ENCODE peak calls at places on chromosomes 12 and 14, in six cellular contexts. E is right lobe of liver, R is esophagus squamous epithelium, A is IMR-90, S is adrenal gland, G is lung. B is an unnamed sample. For H3K27me3, the result is how much of the 10 kb centered on the place peaks cover.

GRCh38 chr12:32201096-32201495 is 94.4 kb downstream of the BICD1 start:
- DNase-seq in S (no peak), E (no peak), A (no peak), G (no peak), R (no peak), B (no peak)

GRCh38 chr12:4975574-4975973 is 65.9 kb downstream of the KCNA1 start:
- DNase-seq in A (no peak), S (no peak), E (no peak), G (no peak), R (no peak), B (no peak)

GRCh38 chr12:53543539-53543938 is 36.3 kb upstream of the NPFF start:
- DNase-seq in S (peak), A (peak), E (peak), R (no peak), G (peak), B (peak)

GRCh38 chr12:52753283-52753682 is 23.9 kb downstream of the KRT76 start:
- DNase-seq in R (no peak), S (no peak), G (no peak), A (no peak), E (no peak), B (no peak)

GRCh38 chr12:32504626-32505025 is 105.3 kb downstream of the FGD4 start:
- DNase-seq in R (no peak), S (no peak), A (peak), E (no peak), G (no peak), B (no peak)

GRCh38 chr12:113050808-113051207 is 5.7 kb upstream of the DTX1 start:
- DNase-seq in R (no peak), E (no peak), S (no peak), G (no peak), A (no peak), B (no peak)

GRCh38 chr12:26789731-26790644 is 43.0 kb downstream of the ITPR2 start:
- DNase-seq in S (no peak), A (peak), E (no peak), R (no peak), G (no peak), B (no peak)

GRCh38 chr12:2988494-2988893 is 29.3 kb downstream of the TEAD4 start:
- DNase-seq in A (no peak), S (no peak), R (no peak), G (no peak), E (no peak), B (no peak)

GRCh38 chr14:71498151-71498734 is 434.0 kb upstream of the RGS6 start:
- DNase-seq in R (no peak), E (no peak), A (peak), S (no peak), G (no peak), B (no peak)

GRCh38 chr12:106049105-106049504 is 89.6 kb downstream of the NUAK1 start:
- DNase-seq in R (no peak), S (no peak), E (no peak), A (no peak), G (no peak), B (no peak)

GRCh38 chr14:23650506-23650905 is 14.3 kb downstream of the DHRS2 start:
- DNase-seq in S (no peak), A (no peak), R (no peak), G (no peak), E (no peak), B (no peak)

GRCh38 chr12:88298761-88299242 is 156.7 kb downstream of the TMTC3 start:
- DNase-seq in S (no peak), A (peak), G (no peak), E (no peak), R (no peak), B (no peak)

GRCh38 chr12:107514887-107515445 is 170.6 kb upstream of the PWP1 start:
- DNase-seq in E (no peak), A (peak), R (no peak), S (no peak), G (no peak), B (no peak)

GRCh38 chr14:79150226-79150625 is 980.1 kb downstream of the NRXN3 start:
- DNase-seq in A (no peak), R (no peak), E (no peak), G (no peak), S (no peak), B (no peak)

GRCh38 chr12:8678661-8679111 is 16.1 kb upstream of the MFAP5 start:
- DNase-seq in A (no peak), E (no peak), R (no peak), G (no peak), S (no peak), B (no peak)

GRCh38 chr14:24436355-24437019 is 6.1 kb downstream of the SDR39U1 start:
- DNase-seq in R (no peak), A (peak), S (peak), E (no peak), G (no peak), B (peak)

GRCh38 chr12:32519047-32519446 is 119.7 kb downstream of the FGD4 start:
- DNase-seq in A (no peak), E (no peak), R (no peak), S (no peak), G (no peak), B (no peak)

GRCh38 chr12:115060477-115061168 is 376.6 kb upstream of the TBX3 start:
- DNase-seq in R (no peak), E (no peak), S (no peak), G (no peak), A (no peak), B (no peak)

DNA sequence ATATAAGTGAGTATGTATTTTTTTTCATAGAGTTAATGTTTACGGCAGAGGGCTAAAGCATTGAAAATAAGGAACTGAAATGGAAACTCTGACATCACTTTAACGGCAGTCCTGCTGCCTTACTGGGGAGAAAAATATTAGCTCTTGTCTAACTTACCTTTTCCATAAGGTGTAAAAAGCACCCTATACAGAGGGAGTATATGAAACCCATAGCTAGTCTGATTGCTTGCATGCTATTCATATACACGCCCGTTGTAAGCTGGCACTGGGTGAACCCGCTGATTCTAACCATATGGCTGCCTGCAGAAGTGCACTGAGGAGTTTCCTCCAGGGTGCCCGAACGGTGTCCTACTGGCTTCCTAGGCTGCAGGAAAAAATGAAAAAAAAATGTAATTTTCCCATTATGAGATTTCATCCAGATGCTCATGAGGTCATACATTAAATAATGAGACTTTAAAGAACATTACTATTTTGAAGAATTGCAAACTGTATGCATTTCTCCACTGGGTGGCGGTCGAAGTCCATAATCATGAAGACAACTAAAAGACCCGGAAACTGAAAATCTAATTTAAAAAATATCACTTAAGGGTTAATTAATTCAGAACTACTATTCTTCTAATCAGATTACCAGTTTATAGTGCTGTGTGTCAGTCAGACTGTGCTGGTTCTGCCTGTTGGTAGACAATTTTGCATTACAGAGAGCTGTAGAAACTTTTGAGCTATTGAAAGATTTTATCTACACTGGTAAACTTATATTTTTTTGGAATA is 144.7 kb downstream of the ALX1 start:
- DNase-seq in A (peak), G (no peak), E (no peak), R (no peak), S (no peak), B (no peak)
- TF ChIP-seq CTCF in A (peak), G (no peak), E (peak), R (no peak), S (peak), B (no peak)

GRCh38 chr14:76313303-76313702 is 62.6 kb upstream of the ESRRB start:
- DNase-seq in S (no peak), E (no peak), A (no peak), G (no peak), R (no peak), B (no peak)
- H3K27me3 ChIP-seq in S (under half), E (under half), A (under half), G (under half), R (half or more), B (under half)

GRCh38 chr14:59422069-59422881 is 42.9 kb downstream of the GPR135 start:
- DNase-seq in G (no peak), R (no peak), E (no peak), S (no peak), A (no peak), B (no peak)
- TF ChIP-seq CTCF in G (no peak), R (no peak), E (no peak), S (peak), A (peak), B (no peak)

DNA sequence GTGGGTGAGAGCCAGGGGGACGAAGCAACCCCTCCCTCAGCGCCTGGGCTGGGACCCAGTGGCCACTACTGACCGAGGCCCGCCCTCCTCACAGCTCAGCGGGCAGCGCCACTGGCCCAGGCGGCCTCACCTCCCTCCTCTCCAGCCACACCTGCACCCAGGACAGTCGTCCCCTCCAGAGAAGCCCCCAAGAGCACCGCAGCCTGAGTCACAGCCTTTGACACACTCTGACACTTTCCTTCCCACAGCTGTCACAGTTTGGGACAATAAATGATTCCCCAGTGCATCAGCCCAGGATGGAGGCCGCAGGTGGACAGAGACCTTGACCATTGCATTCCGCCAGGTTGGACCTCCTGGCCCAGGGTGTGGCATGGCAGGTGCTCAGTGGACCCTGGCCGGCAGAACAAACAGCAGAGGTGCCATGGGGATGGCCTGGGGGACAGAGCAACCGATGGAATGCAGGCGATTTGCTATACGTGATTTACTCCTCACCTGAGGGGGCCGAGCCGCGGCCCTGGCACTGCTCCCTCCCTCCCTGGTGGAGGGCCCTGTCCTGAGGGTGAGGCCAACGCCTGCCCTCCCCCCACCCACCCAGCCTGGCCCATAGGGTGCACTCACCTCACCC is 45.5 kb upstream of the GALNT9 start:
- DNase-seq in A (no peak), S (peak), E (peak), G (no peak), R (no peak), B (peak)
- H3K27me3 ChIP-seq in A (under half), S (half or more), E (under half), G (under half), R (half or more), B (under half)

B was measured in pancreas.